ENCODE peak calls at places on chromosome 3, in six cellular contexts. X is endothelial cell, Z is NCI-H1092 treated with DMSO at 0.1 percent for 48 hours, B is GOT3, F is progenitor cell of endocrine pancreas, I is colonic mucosa. T is an unnamed sample.

GRCh38 chr3:67610458-67610857 is 44.0 kb downstream of the SUCLG2 start:
- DNase-seq in Z (no peak), F (no peak), I (no peak), B (no peak), X (no peak), T (no peak)

GRCh38 chr3:66450389-66451022 is 50.3 kb downstream of the LRIG1 start:
- DNase-seq in B (no peak), F (no peak), Z (peak), I (peak), X (no peak), T (no peak)

GRCh38 chr3:109098245-109098644 is 19.7 kb downstream of the MORC1 start:
- DNase-seq in B (no peak), X (peak), Z (no peak), F (no peak), I (peak), T (no peak)

GRCh38 chr3:134449277-134449676 is 36.5 kb downstream of the ANAPC13 start:
- DNase-seq in X (peak), B (no peak), I (peak), Z (peak), F (no peak), T (no peak)

GRCh38 chr3:73432021-73432722 is 192.6 kb downstream of the PDZRN3 start:
- DNase-seq in F (no peak), I (no peak), B (no peak), X (peak), Z (peak), T (no peak)

GRCh38 chr3:103295974-103296570 is 861.3 kb downstream of the ZPLD1 start:
- DNase-seq in I (no peak), F (no peak), B (no peak), X (no peak), Z (peak), T (no peak)

GRCh38 chr3:113111308-113111707 is 100.0 kb upstream of the BOC start:
- DNase-seq in B (no peak), I (no peak), Z (no peak), X (no peak), F (no peak), T (no peak)

GRCh38 chr3:170420307-170420821 is 1.7 kb downstream of the CLDN11 start:
- DNase-seq in F (no peak), X (no peak), B (no peak), I (no peak), Z (no peak), T (peak)

GRCh38 chr3:134369231-134369741 is 5.0 kb downstream of the AMOTL2 start:
- DNase-seq in F (no peak), Z (no peak), X (peak), B (no peak), I (no peak), T (no peak)

GRCh38 chr3:157190242-157190876 is 30.4 kb upstream of the CCNL1 start:
- DNase-seq in X (no peak), Z (no peak), B (no peak), I (no peak), F (no peak), T (no peak)

GRCh38 chr3:150428562-150428961 is 20.5 kb downstream of the TSC22D2 start:
- DNase-seq in B (no peak), I (no peak), X (no peak), Z (no peak), F (no peak), T (no peak)

GRCh38 chr3:55490194-55490913 is 3.2 kb upstream of the WNT5A start:
- DNase-seq in F (no peak), X (no peak), B (no peak), I (no peak), Z (no peak), T (no peak)

GRCh38 chr3:89059201-89059600 is 48.2 kb upstream of the EPHA3 start:
- DNase-seq in F (no peak), X (no peak), B (no peak), Z (no peak), I (no peak), T (no peak)

GRCh38 chr3:21544076-21544462 is 206.9 kb downstream of the ZNF385D start:
- DNase-seq in X (no peak), Z (no peak), F (no peak), B (no peak), I (no peak), T (no peak)

GRCh38 chr3:23600178-23600577 is 205.6 kb upstream of the UBE2E1 start:
- DNase-seq in I (no peak), Z (no peak), B (no peak), X (no peak), F (no peak), T (no peak)